ENCODE peak calls at places on chromosomes 13 and 19, in five cellular contexts. One of them, this sample, is unnamed.

GRCh38 chr13:59641261-59641660 is 522.5 kb downstream of the DIAPH3 start:
- DNase-seq in non-pigmented ciliary epithelial cell: no peak
- DNase-seq in NCI-H1105: no peak
- DNase-seq in RPMI8226: no peak
- DNase-seq in mesendoderm: peak
- DNase-seq in this sample: no peak

GRCh38 chr19:35557539-35558399 is 5.7 kb downstream of the ATP4A start:
- DNase-seq in non-pigmented ciliary epithelial cell: no peak
- DNase-seq in NCI-H1105: no peak
- DNase-seq in RPMI8226: no peak
- DNase-seq in mesendoderm: peak
- DNase-seq in this sample: peak

GRCh38 chr13:64551755-64552154 is 2678.4 kb downstream of the PCDH9 start:
- DNase-seq in non-pigmented ciliary epithelial cell: peak
- DNase-seq in NCI-H1105: no peak
- DNase-seq in RPMI8226: no peak
- DNase-seq in mesendoderm: no peak
- DNase-seq in this sample: peak

GRCh38 chr13:38735655-38736440 is 49.0 kb downstream of the FREM2 start:
- DNase-seq in non-pigmented ciliary epithelial cell: no peak
- DNase-seq in NCI-H1105: no peak
- DNase-seq in RPMI8226: no peak
- DNase-seq in mesendoderm: peak
- DNase-seq in this sample: no peak

GRCh38 chr13:27960362-27961226 is 8.5 kb downstream of the CDX2 start:
- DNase-seq in non-pigmented ciliary epithelial cell: no peak
- DNase-seq in NCI-H1105: peak
- DNase-seq in RPMI8226: peak
- DNase-seq in mesendoderm: peak
- DNase-seq in this sample: peak

GRCh38 chr13:59531571-59532091 is 632.1 kb downstream of the DIAPH3 start:
- DNase-seq in non-pigmented ciliary epithelial cell: peak
- DNase-seq in NCI-H1105: peak
- DNase-seq in RPMI8226: no peak
- DNase-seq in mesendoderm: peak
- DNase-seq in this sample: peak

GRCh38 chr13:97440598-97440997 is 6.6 kb downstream of the RAP2A start:
- DNase-seq in non-pigmented ciliary epithelial cell: no peak
- DNase-seq in NCI-H1105: no peak
- DNase-seq in RPMI8226: no peak
- DNase-seq in mesendoderm: no peak
- DNase-seq in this sample: no peak

GRCh38 chr19:15288146-15288963 is 44.0 kb downstream of the BRD4 start:
- DNase-seq in non-pigmented ciliary epithelial cell: no peak
- DNase-seq in NCI-H1105: no peak
- DNase-seq in RPMI8226: peak
- DNase-seq in mesendoderm: no peak
- DNase-seq in this sample: peak

GRCh38 chr13:102394158-102395053 is 7.4 kb downstream of the FGF14 start:
- DNase-seq in non-pigmented ciliary epithelial cell: no peak
- DNase-seq in NCI-H1105: peak
- DNase-seq in RPMI8226: peak
- DNase-seq in mesendoderm: peak
- DNase-seq in this sample: peak

GRCh38 chr13:110665491-110666254 is 40.2 kb downstream of the CARS2 start:
- DNase-seq in non-pigmented ciliary epithelial cell: no peak
- DNase-seq in NCI-H1105: no peak
- DNase-seq in RPMI8226: no peak
- DNase-seq in mesendoderm: no peak
- DNase-seq in this sample: no peak

GRCh38 chr13:99218545-99218944 is 17.9 kb downstream of the UBAC2 start:
- DNase-seq in non-pigmented ciliary epithelial cell: no peak
- DNase-seq in NCI-H1105: no peak
- DNase-seq in RPMI8226: no peak
- DNase-seq in mesendoderm: no peak
- DNase-seq in this sample: no peak

GRCh38 chr19:17835182-17836006 is 12.4 kb downstream of the JAK3 start:
- DNase-seq in non-pigmented ciliary epithelial cell: no peak
- DNase-seq in NCI-H1105: no peak
- DNase-seq in RPMI8226: no peak
- DNase-seq in mesendoderm: no peak
- DNase-seq in this sample: no peak

GRCh38 chr19:1752757-1753728 is at the start of gene ONECUT3:
- DNase-seq in non-pigmented ciliary epithelial cell: no peak
- DNase-seq in NCI-H1105: no peak
- DNase-seq in RPMI8226: no peak
- DNase-seq in mesendoderm: no peak
- DNase-seq in this sample: no peak

GRCh38 chr19:35170359-35171061 is 16.0 kb downstream of the FXYD5 start:
- DNase-seq in non-pigmented ciliary epithelial cell: no peak
- DNase-seq in NCI-H1105: no peak
- DNase-seq in RPMI8226: no peak
- DNase-seq in mesendoderm: no peak
- DNase-seq in this sample: no peak

GRCh38 chr13:114143806-114144605 is 11.6 kb upstream of the RASA3 start:
- DNase-seq in non-pigmented ciliary epithelial cell: no peak
- DNase-seq in NCI-H1105: no peak
- DNase-seq in RPMI8226: no peak
- DNase-seq in mesendoderm: peak
- DNase-seq in this sample: peak

GRCh38 chr19:14582894-14583340 is at the start of gene CLEC17A:
- DNase-seq in non-pigmented ciliary epithelial cell: no peak
- DNase-seq in NCI-H1105: no peak
- DNase-seq in RPMI8226: peak
- DNase-seq in mesendoderm: no peak
- DNase-seq in this sample: no peak

GRCh38 chr13:51862965-51863364 is 1.2 kb downstream of the CCDC70 start:
- DNase-seq in non-pigmented ciliary epithelial cell: no peak
- DNase-seq in NCI-H1105: no peak
- DNase-seq in RPMI8226: no peak
- DNase-seq in mesendoderm: no peak
- DNase-seq in this sample: no peak

GRCh38 chr13:97111705-97112104 is 110.4 kb upstream of the MBNL2 start:
- DNase-seq in non-pigmented ciliary epithelial cell: no peak
- DNase-seq in NCI-H1105: no peak
- DNase-seq in RPMI8226: no peak
- DNase-seq in mesendoderm: no peak
- DNase-seq in this sample: no peak

GRCh38 chr19:19321143-19321577 is 531 bp downstream of the MAU2 start:
- DNase-seq in non-pigmented ciliary epithelial cell: no peak
- DNase-seq in NCI-H1105: peak
- DNase-seq in RPMI8226: peak
- DNase-seq in mesendoderm: peak
- DNase-seq in this sample: peak

GRCh38 chr13:106796280-106797047 is 228.5 kb upstream of the ARGLU1 start:
- DNase-seq in non-pigmented ciliary epithelial cell: no peak
- DNase-seq in NCI-H1105: peak
- DNase-seq in RPMI8226: no peak
- DNase-seq in mesendoderm: peak
- DNase-seq in this sample: no peak

This sample was measured in NCI-H82.